ENCODE peak calls at places on chromosome 21, in nine cellular contexts. One of them, this sample, is unnamed.
A peak's percentile ranks its signal among the peaks of the same experiment; 100 is the strongest.

GRCh38 chr21:45590726-45591618 is 48.7 kb upstream of the SLC19A1 start:
- DNase-seq in T-helper 22 cell: peak; percentile 43
- DNase-seq in NAMALWA: no peak
- DNase-seq in NCI-H2171: peak; percentile 12
- DNase-seq in progenitor cell of endocrine pancreas: no peak
- DNase-seq in stimulated activated CD8-positive, alpha-beta memory T cell treated with anti-CD3 and anti-CD28 coated beads, Interleukin-7, amount 100 ng/mL, for 48 hours: peak; percentile 25
- DNase-seq in activated naive CD4-positive, alpha-beta T cell: no peak
- DNase-seq in GM04503: no peak
- DNase-seq in activated CD8-positive, alpha-beta memory T cell treated with anti-CD3 and anti-CD28 coated beads, Interleukin-2, amount 50 U/mL, for 48 hours: peak; percentile 83
- DNase-seq in this sample: no peak

GRCh38 chr21:45539046-45539795 is 3.0 kb downstream of the SLC19A1 start:
- DNase-seq in T-helper 22 cell: no peak
- DNase-seq in NAMALWA: no peak
- DNase-seq in NCI-H2171: no peak
- DNase-seq in progenitor cell of endocrine pancreas: no peak
- DNase-seq in stimulated activated CD8-positive, alpha-beta memory T cell treated with anti-CD3 and anti-CD28 coated beads, Interleukin-7, amount 100 ng/mL, for 48 hours: no peak
- DNase-seq in activated naive CD4-positive, alpha-beta T cell: no peak
- DNase-seq in GM04503: no peak
- DNase-seq in activated CD8-positive, alpha-beta memory T cell treated with anti-CD3 and anti-CD28 coated beads, Interleukin-2, amount 50 U/mL, for 48 hours: peak; percentile 50
- DNase-seq in this sample: no peak

GRCh38 chr21:36203603-36203889 is 46.9 kb downstream of the DOP1B start:
- DNase-seq in T-helper 22 cell: no peak
- DNase-seq in NAMALWA: no peak
- DNase-seq in NCI-H2171: no peak
- DNase-seq in progenitor cell of endocrine pancreas: no peak
- DNase-seq in stimulated activated CD8-positive, alpha-beta memory T cell treated with anti-CD3 and anti-CD28 coated beads, Interleukin-7, amount 100 ng/mL, for 48 hours: no peak
- DNase-seq in activated naive CD4-positive, alpha-beta T cell: no peak
- DNase-seq in GM04503: peak; percentile 47
- DNase-seq in activated CD8-positive, alpha-beta memory T cell treated with anti-CD3 and anti-CD28 coated beads, Interleukin-2, amount 50 U/mL, for 48 hours: peak; percentile 59
- DNase-seq in this sample: no peak

GRCh38 chr21:15333943-15334342 is 269.1 kb upstream of the NRIP1 start:
- DNase-seq in T-helper 22 cell: no peak
- DNase-seq in NAMALWA: no peak
- DNase-seq in NCI-H2171: no peak
- DNase-seq in progenitor cell of endocrine pancreas: no peak
- DNase-seq in stimulated activated CD8-positive, alpha-beta memory T cell treated with anti-CD3 and anti-CD28 coated beads, Interleukin-7, amount 100 ng/mL, for 48 hours: no peak
- DNase-seq in activated naive CD4-positive, alpha-beta T cell: no peak
- DNase-seq in GM04503: no peak
- DNase-seq in activated CD8-positive, alpha-beta memory T cell treated with anti-CD3 and anti-CD28 coated beads, Interleukin-2, amount 50 U/mL, for 48 hours: no peak
- DNase-seq in this sample: no peak

GRCh38 chr21:45392206-45392971 is 12.6 kb upstream of the COL18A1 start:
- DNase-seq in T-helper 22 cell: no peak
- DNase-seq in NAMALWA: no peak
- DNase-seq in NCI-H2171: no peak
- DNase-seq in progenitor cell of endocrine pancreas: no peak
- DNase-seq in stimulated activated CD8-positive, alpha-beta memory T cell treated with anti-CD3 and anti-CD28 coated beads, Interleukin-7, amount 100 ng/mL, for 48 hours: no peak
- DNase-seq in activated naive CD4-positive, alpha-beta T cell: no peak
- DNase-seq in GM04503: no peak
- DNase-seq in activated CD8-positive, alpha-beta memory T cell treated with anti-CD3 and anti-CD28 coated beads, Interleukin-2, amount 50 U/mL, for 48 hours: no peak
- DNase-seq in this sample: no peak

GRCh38 chr21:38297871-38298270 is 41.1 kb downstream of the KCNJ15 start:
- DNase-seq in T-helper 22 cell: no peak
- DNase-seq in NAMALWA: no peak
- DNase-seq in NCI-H2171: no peak
- DNase-seq in progenitor cell of endocrine pancreas: no peak
- DNase-seq in stimulated activated CD8-positive, alpha-beta memory T cell treated with anti-CD3 and anti-CD28 coated beads, Interleukin-7, amount 100 ng/mL, for 48 hours: no peak
- DNase-seq in activated naive CD4-positive, alpha-beta T cell: no peak
- DNase-seq in GM04503: no peak
- DNase-seq in activated CD8-positive, alpha-beta memory T cell treated with anti-CD3 and anti-CD28 coated beads, Interleukin-2, amount 50 U/mL, for 48 hours: no peak
- DNase-seq in this sample: no peak

GRCh38 chr21:41052820-41053555 is 115.0 kb upstream of the BACE2 start:
- DNase-seq in T-helper 22 cell: no peak
- DNase-seq in NAMALWA: no peak
- DNase-seq in NCI-H2171: no peak
- DNase-seq in progenitor cell of endocrine pancreas: no peak
- DNase-seq in stimulated activated CD8-positive, alpha-beta memory T cell treated with anti-CD3 and anti-CD28 coated beads, Interleukin-7, amount 100 ng/mL, for 48 hours: no peak
- DNase-seq in activated naive CD4-positive, alpha-beta T cell: no peak
- DNase-seq in GM04503: no peak
- DNase-seq in activated CD8-positive, alpha-beta memory T cell treated with anti-CD3 and anti-CD28 coated beads, Interleukin-2, amount 50 U/mL, for 48 hours: no peak
- DNase-seq in this sample: no peak

GRCh38 chr21:45111703-45112102 is 37.3 kb downstream of the ADARB1 start:
- DNase-seq in T-helper 22 cell: no peak
- DNase-seq in NAMALWA: no peak
- DNase-seq in NCI-H2171: peak; percentile 31
- DNase-seq in progenitor cell of endocrine pancreas: no peak
- DNase-seq in stimulated activated CD8-positive, alpha-beta memory T cell treated with anti-CD3 and anti-CD28 coated beads, Interleukin-7, amount 100 ng/mL, for 48 hours: no peak
- DNase-seq in activated naive CD4-positive, alpha-beta T cell: no peak
- DNase-seq in GM04503: no peak
- DNase-seq in activated CD8-positive, alpha-beta memory T cell treated with anti-CD3 and anti-CD28 coated beads, Interleukin-2, amount 50 U/mL, for 48 hours: no peak
- DNase-seq in this sample: no peak

GRCh38 chr21:25901580-25901979 is 166.8 kb downstream of the GABPA start:
- DNase-seq in T-helper 22 cell: no peak
- DNase-seq in NAMALWA: no peak
- DNase-seq in NCI-H2171: no peak
- DNase-seq in progenitor cell of endocrine pancreas: no peak
- DNase-seq in stimulated activated CD8-positive, alpha-beta memory T cell treated with anti-CD3 and anti-CD28 coated beads, Interleukin-7, amount 100 ng/mL, for 48 hours: no peak
- DNase-seq in activated naive CD4-positive, alpha-beta T cell: no peak
- DNase-seq in GM04503: no peak
- DNase-seq in activated CD8-positive, alpha-beta memory T cell treated with anti-CD3 and anti-CD28 coated beads, Interleukin-2, amount 50 U/mL, for 48 hours: no peak
- DNase-seq in this sample: no peak

GRCh38 chr21:31614705-31615104 is 44.8 kb upstream of the SOD1 start:
- DNase-seq in T-helper 22 cell: no peak
- DNase-seq in NAMALWA: no peak
- DNase-seq in NCI-H2171: no peak
- DNase-seq in progenitor cell of endocrine pancreas: no peak
- DNase-seq in stimulated activated CD8-positive, alpha-beta memory T cell treated with anti-CD3 and anti-CD28 coated beads, Interleukin-7, amount 100 ng/mL, for 48 hours: no peak
- DNase-seq in activated naive CD4-positive, alpha-beta T cell: no peak
- DNase-seq in GM04503: no peak
- DNase-seq in activated CD8-positive, alpha-beta memory T cell treated with anti-CD3 and anti-CD28 coated beads, Interleukin-2, amount 50 U/mL, for 48 hours: no peak
- DNase-seq in this sample: no peak

GRCh38 chr21:15036189-15036588 is 28.6 kb downstream of the NRIP1 start:
- DNase-seq in T-helper 22 cell: no peak
- DNase-seq in NAMALWA: no peak
- DNase-seq in NCI-H2171: no peak
- DNase-seq in progenitor cell of endocrine pancreas: no peak
- DNase-seq in stimulated activated CD8-positive, alpha-beta memory T cell treated with anti-CD3 and anti-CD28 coated beads, Interleukin-7, amount 100 ng/mL, for 48 hours: no peak
- DNase-seq in activated naive CD4-positive, alpha-beta T cell: no peak
- DNase-seq in GM04503: no peak
- DNase-seq in activated CD8-positive, alpha-beta memory T cell treated with anti-CD3 and anti-CD28 coated beads, Interleukin-2, amount 50 U/mL, for 48 hours: no peak
- DNase-seq in this sample: no peak

GRCh38 chr21:39676054-39676771 is 63.5 kb downstream of the B3GALT5 start:
- DNase-seq in T-helper 22 cell: no peak
- DNase-seq in NAMALWA: no peak
- DNase-seq in NCI-H2171: peak; percentile 73
- DNase-seq in progenitor cell of endocrine pancreas: no peak
- DNase-seq in stimulated activated CD8-positive, alpha-beta memory T cell treated with anti-CD3 and anti-CD28 coated beads, Interleukin-7, amount 100 ng/mL, for 48 hours: no peak
- DNase-seq in activated naive CD4-positive, alpha-beta T cell: no peak
- DNase-seq in GM04503: no peak
- DNase-seq in activated CD8-positive, alpha-beta memory T cell treated with anti-CD3 and anti-CD28 coated beads, Interleukin-2, amount 50 U/mL, for 48 hours: no peak
- DNase-seq in this sample: no peak

GRCh38 chr21:44713130-44713529 is 1.8 kb upstream of the TSPEAR start:
- DNase-seq in T-helper 22 cell: no peak
- DNase-seq in NAMALWA: no peak
- DNase-seq in NCI-H2171: no peak
- DNase-seq in progenitor cell of endocrine pancreas: no peak
- DNase-seq in stimulated activated CD8-positive, alpha-beta memory T cell treated with anti-CD3 and anti-CD28 coated beads, Interleukin-7, amount 100 ng/mL, for 48 hours: no peak
- DNase-seq in activated naive CD4-positive, alpha-beta T cell: no peak
- DNase-seq in GM04503: no peak
- DNase-seq in activated CD8-positive, alpha-beta memory T cell treated with anti-CD3 and anti-CD28 coated beads, Interleukin-2, amount 50 U/mL, for 48 hours: peak; percentile 23
- DNase-seq in this sample: no peak

GRCh38 chr21:44752701-44753235 is 41.4 kb upstream of the TSPEAR start:
- DNase-seq in T-helper 22 cell: no peak
- DNase-seq in NAMALWA: no peak
- DNase-seq in NCI-H2171: no peak
- DNase-seq in progenitor cell of endocrine pancreas: no peak
- DNase-seq in stimulated activated CD8-positive, alpha-beta memory T cell treated with anti-CD3 and anti-CD28 coated beads, Interleukin-7, amount 100 ng/mL, for 48 hours: no peak
- DNase-seq in activated naive CD4-positive, alpha-beta T cell: no peak
- DNase-seq in GM04503: no peak
- DNase-seq in activated CD8-positive, alpha-beta memory T cell treated with anti-CD3 and anti-CD28 coated beads, Interleukin-2, amount 50 U/mL, for 48 hours: no peak
- DNase-seq in this sample: no peak

GRCh38 chr21:31201548-31201947 is 142.5 kb downstream of the TIAM1 start:
- DNase-seq in T-helper 22 cell: no peak
- DNase-seq in NAMALWA: peak; percentile 26
- DNase-seq in NCI-H2171: no peak
- DNase-seq in progenitor cell of endocrine pancreas: no peak
- DNase-seq in stimulated activated CD8-positive, alpha-beta memory T cell treated with anti-CD3 and anti-CD28 coated beads, Interleukin-7, amount 100 ng/mL, for 48 hours: no peak
- DNase-seq in activated naive CD4-positive, alpha-beta T cell: no peak
- DNase-seq in GM04503: no peak
- DNase-seq in activated CD8-positive, alpha-beta memory T cell treated with anti-CD3 and anti-CD28 coated beads, Interleukin-2, amount 50 U/mL, for 48 hours: no peak
- DNase-seq in this sample: no peak

GRCh38 chr21:44850905-44851657 is 22.4 kb downstream of the PTTG1IP start:
- DNase-seq in T-helper 22 cell: no peak
- DNase-seq in NAMALWA: no peak
- DNase-seq in NCI-H2171: no peak
- DNase-seq in progenitor cell of endocrine pancreas: no peak
- DNase-seq in stimulated activated CD8-positive, alpha-beta memory T cell treated with anti-CD3 and anti-CD28 coated beads, Interleukin-7, amount 100 ng/mL, for 48 hours: no peak
- DNase-seq in activated naive CD4-positive, alpha-beta T cell: no peak
- DNase-seq in GM04503: no peak
- DNase-seq in activated CD8-positive, alpha-beta memory T cell treated with anti-CD3 and anti-CD28 coated beads, Interleukin-2, amount 50 U/mL, for 48 hours: no peak
- DNase-seq in this sample: no peak

GRCh38 chr21:25507522-25507921 is 99.8 kb downstream of the MRPL39 start:
- DNase-seq in T-helper 22 cell: no peak
- DNase-seq in NAMALWA: peak; percentile 31
- DNase-seq in NCI-H2171: no peak
- DNase-seq in progenitor cell of endocrine pancreas: no peak
- DNase-seq in stimulated activated CD8-positive, alpha-beta memory T cell treated with anti-CD3 and anti-CD28 coated beads, Interleukin-7, amount 100 ng/mL, for 48 hours: no peak
- DNase-seq in activated naive CD4-positive, alpha-beta T cell: no peak
- DNase-seq in GM04503: no peak
- DNase-seq in activated CD8-positive, alpha-beta memory T cell treated with anti-CD3 and anti-CD28 coated beads, Interleukin-2, amount 50 U/mL, for 48 hours: no peak
- DNase-seq in this sample: no peak

GRCh38 chr21:17455451-17455850 is 57.4 kb upstream of the CXADR start:
- DNase-seq in T-helper 22 cell: no peak
- DNase-seq in NAMALWA: no peak
- DNase-seq in NCI-H2171: no peak
- DNase-seq in progenitor cell of endocrine pancreas: no peak
- DNase-seq in stimulated activated CD8-positive, alpha-beta memory T cell treated with anti-CD3 and anti-CD28 coated beads, Interleukin-7, amount 100 ng/mL, for 48 hours: no peak
- DNase-seq in activated naive CD4-positive, alpha-beta T cell: no peak
- DNase-seq in GM04503: no peak
- DNase-seq in activated CD8-positive, alpha-beta memory T cell treated with anti-CD3 and anti-CD28 coated beads, Interleukin-2, amount 50 U/mL, for 48 hours: no peak
- DNase-seq in this sample: no peak

GRCh38 chr21:18244721-18245486 is at the start of gene CHODL:
- DNase-seq in T-helper 22 cell: no peak
- DNase-seq in NAMALWA: no peak
- DNase-seq in NCI-H2171: peak; percentile 8
- DNase-seq in progenitor cell of endocrine pancreas: peak; percentile 15
- DNase-seq in stimulated activated CD8-positive, alpha-beta memory T cell treated with anti-CD3 and anti-CD28 coated beads, Interleukin-7, amount 100 ng/mL, for 48 hours: no peak
- DNase-seq in activated naive CD4-positive, alpha-beta T cell: no peak
- DNase-seq in GM04503: no peak
- DNase-seq in activated CD8-positive, alpha-beta memory T cell treated with anti-CD3 and anti-CD28 coated beads, Interleukin-2, amount 50 U/mL, for 48 hours: no peak
- DNase-seq in this sample: no peak

GRCh38 chr21:28754127-28754611 is 238.5 kb downstream of the LTN1 start:
- DNase-seq in T-helper 22 cell: no peak
- DNase-seq in NAMALWA: no peak
- DNase-seq in NCI-H2171: no peak
- DNase-seq in progenitor cell of endocrine pancreas: no peak
- DNase-seq in stimulated activated CD8-positive, alpha-beta memory T cell treated with anti-CD3 and anti-CD28 coated beads, Interleukin-7, amount 100 ng/mL, for 48 hours: no peak
- DNase-seq in activated naive CD4-positive, alpha-beta T cell: no peak
- DNase-seq in GM04503: no peak
- DNase-seq in activated CD8-positive, alpha-beta memory T cell treated with anti-CD3 and anti-CD28 coated beads, Interleukin-2, amount 50 U/mL, for 48 hours: no peak
- DNase-seq in this sample: no peak

GRCh38 chr21:17371470-17371869 is 141.4 kb upstream of the CXADR start:
- DNase-seq in T-helper 22 cell: no peak
- DNase-seq in NAMALWA: no peak
- DNase-seq in NCI-H2171: no peak
- DNase-seq in progenitor cell of endocrine pancreas: no peak
- DNase-seq in stimulated activated CD8-positive, alpha-beta memory T cell treated with anti-CD3 and anti-CD28 coated beads, Interleukin-7, amount 100 ng/mL, for 48 hours: no peak
- DNase-seq in activated naive CD4-positive, alpha-beta T cell: no peak
- DNase-seq in GM04503: peak; percentile 19
- DNase-seq in activated CD8-positive, alpha-beta memory T cell treated with anti-CD3 and anti-CD28 coated beads, Interleukin-2, amount 50 U/mL, for 48 hours: no peak
- DNase-seq in this sample: no peak

GRCh38 chr21:40699366-40699765 is 147.6 kb downstream of the DSCAM start:
- DNase-seq in T-helper 22 cell: no peak
- DNase-seq in NAMALWA: no peak
- DNase-seq in NCI-H2171: no peak
- DNase-seq in progenitor cell of endocrine pancreas: no peak
- DNase-seq in stimulated activated CD8-positive, alpha-beta memory T cell treated with anti-CD3 and anti-CD28 coated beads, Interleukin-7, amount 100 ng/mL, for 48 hours: no peak
- DNase-seq in activated naive CD4-positive, alpha-beta T cell: no peak
- DNase-seq in GM04503: no peak
- DNase-seq in activated CD8-positive, alpha-beta memory T cell treated with anti-CD3 and anti-CD28 coated beads, Interleukin-2, amount 50 U/mL, for 48 hours: no peak
- DNase-seq in this sample: no peak

GRCh38 chr21:28089599-28090421 is 902.9 kb downstream of the LTN1 start:
- DNase-seq in T-helper 22 cell: no peak
- DNase-seq in NAMALWA: no peak
- DNase-seq in NCI-H2171: no peak
- DNase-seq in progenitor cell of endocrine pancreas: no peak
- DNase-seq in stimulated activated CD8-positive, alpha-beta memory T cell treated with anti-CD3 and anti-CD28 coated beads, Interleukin-7, amount 100 ng/mL, for 48 hours: no peak
- DNase-seq in activated naive CD4-positive, alpha-beta T cell: no peak
- DNase-seq in GM04503: no peak
- DNase-seq in activated CD8-positive, alpha-beta memory T cell treated with anti-CD3 and anti-CD28 coated beads, Interleukin-2, amount 50 U/mL, for 48 hours: no peak
- DNase-seq in this sample: no peak

GRCh38 chr21:44903689-44904088 is 17.0 kb downstream of the ITGB2 start:
- DNase-seq in T-helper 22 cell: no peak
- DNase-seq in NAMALWA: no peak
- DNase-seq in NCI-H2171: no peak
- DNase-seq in progenitor cell of endocrine pancreas: no peak
- DNase-seq in stimulated activated CD8-positive, alpha-beta memory T cell treated with anti-CD3 and anti-CD28 coated beads, Interleukin-7, amount 100 ng/mL, for 48 hours: no peak
- DNase-seq in activated naive CD4-positive, alpha-beta T cell: no peak
- DNase-seq in GM04503: no peak
- DNase-seq in activated CD8-positive, alpha-beta memory T cell treated with anti-CD3 and anti-CD28 coated beads, Interleukin-2, amount 50 U/mL, for 48 hours: no peak
- DNase-seq in this sample: no peak

This sample was measured in cortex of kidney.